ENCODE peak calls at places on chromosomes 16 and 17, in five cellular contexts. T, S, F, K and E are unnamed samples.

GRCh38 chr16:181668-182021 is 1.4 kb downstream of the HBQ1 start:
- DNase-seq in S (no peak), K (no peak), T (no peak), F (no peak), E (peak; percentile 20)

GRCh38 chr17:81831957-81832607 is 1.0 kb downstream of the MCRIP1 start:
- DNase-seq in S (no peak), T (no peak), K (no peak), F (no peak), E (peak; percentile 63)

GRCh38 chr17:79305831-79306687 is 231.4 kb downstream of the ENGASE start:
- DNase-seq in K (no peak), F (no peak), T (no peak), S (peak; percentile 30), E (no peak)

GRCh38 chr17:79940381-79941087 is 95.1 kb downstream of the TBC1D16 start:
- DNase-seq in F (peak; percentile 42), K (peak; percentile 45), S (peak; percentile 5), T (peak; percentile 52), E (no peak)

GRCh38 chr16:74503412-74503811 is 82.1 kb upstream of the CLEC18B start:
- DNase-seq in T (no peak), F (no peak), S (no peak), K (no peak), E (no peak)

GRCh38 chr16:27549607-27549856 is 181 bp downstream of the GTF3C1 start:
- DNase-seq in K (no peak), F (no peak), T (no peak), S (no peak), E (no peak)

GRCh38 chr17:32191306-32191705 is 49.0 kb downstream of the RHOT1 start:
- DNase-seq in K (no peak), T (no peak), S (no peak), F (no peak), E (no peak)

GRCh38 chr16:89402962-89403361 is 87.4 kb downstream of the ANKRD11 start:
- DNase-seq in S (no peak), T (no peak), K (no peak), F (no peak), E (no peak)

GRCh38 chr16:48676836-48677235 is 66.9 kb upstream of the N4BP1 start:
- DNase-seq in K (no peak), T (no peak), S (no peak), F (no peak), E (peak; percentile 64)

GRCh38 chr16:21598676-21599157 is 660 bp upstream of the METTL9 start:
- DNase-seq in S (no peak), K (no peak), F (peak; percentile 53), T (no peak), E (peak; percentile 13)

GRCh38 chr17:71679832-71680231 is 441.0 kb upstream of the SOX9 start:
- DNase-seq in T (no peak), K (no peak), S (no peak), F (no peak), E (no peak)

GRCh38 chr17:65008877-65009276 is 47.7 kb downstream of the GNA13 start:
- DNase-seq in T (no peak), K (no peak), F (no peak), S (no peak), E (no peak)

GRCh38 chr16:48850097-48850496 is 240.1 kb upstream of the N4BP1 start:
- DNase-seq in F (no peak), S (no peak), T (no peak), K (no peak), E (no peak)

GRCh38 chr16:12184419-12184831 is 207.9 kb downstream of the SNX29 start:
- DNase-seq in F (no peak), S (no peak), K (no peak), T (no peak), E (peak; percentile 83)

GRCh38 chr16:57923418-57923817 is 47.5 kb downstream of the CNGB1 start:
- DNase-seq in T (no peak), F (no peak), K (no peak), S (no peak), E (no peak)

GRCh38 chr16:75225678-75226515 is 7.1 kb downstream of the CTRB1 start:
- DNase-seq in S (no peak), K (no peak), T (no peak), F (no peak), E (no peak)

GRCh38 chr17:3809135-3809534 is 8.1 kb upstream of the ITGAE start:
- DNase-seq in K (no peak), T (no peak), F (no peak), S (no peak), E (peak; percentile 87)

GRCh38 chr16:11355862-11356261 is 10.6 kb downstream of the RMI2 start:
- DNase-seq in S (no peak), K (no peak), F (no peak), T (peak; percentile 11), E (no peak)

GRCh38 chr16:28258571-28258970 is 33.8 kb upstream of the SBK1 start:
- DNase-seq in T (no peak), K (no peak), S (peak; percentile 41), F (no peak), E (no peak)

GRCh38 chr17:3986270-3986938 is 22.2 kb upstream of the ATP2A3 start:
- DNase-seq in K (no peak), T (no peak), S (no peak), F (no peak), E (peak; percentile 58)

DNA sequence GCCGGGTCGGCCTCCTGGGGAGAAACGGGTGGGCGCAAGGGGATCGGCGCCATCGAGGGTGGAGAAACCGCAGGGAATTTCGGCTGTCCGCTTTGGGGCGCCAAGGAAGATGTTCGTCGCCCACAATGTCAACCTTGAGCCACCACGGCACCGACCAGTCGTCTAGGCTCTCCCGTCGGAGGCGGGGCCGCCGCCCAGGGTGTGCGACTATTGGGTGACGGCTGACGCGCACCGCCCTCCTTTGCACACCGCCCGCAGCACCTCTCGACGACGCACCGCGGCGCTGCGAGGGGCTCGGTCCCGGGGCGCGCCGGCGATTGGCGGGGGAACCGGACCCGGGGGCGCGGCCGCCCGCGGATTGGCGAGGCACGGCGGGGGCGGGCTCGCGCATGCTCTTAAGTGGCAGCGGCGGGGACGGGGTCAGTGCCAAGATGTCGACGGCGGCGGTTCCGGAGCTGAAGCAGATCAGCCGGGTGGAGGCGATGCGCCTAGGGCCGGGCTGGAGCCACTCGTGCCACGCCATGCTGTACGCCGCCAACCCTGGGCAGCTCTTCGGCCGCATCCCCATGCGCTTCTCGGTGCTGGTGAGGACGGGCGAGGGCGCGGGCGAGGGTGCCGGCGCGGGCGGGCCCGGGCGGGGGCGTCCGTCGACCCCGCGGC is at the start of gene NUDT16L1:
- DNase-seq in F (peak; percentile 98), S (peak; percentile 97), K (peak; percentile 98), T (peak; percentile 98), E (peak; percentile 97)
- TF ChIP-seq CTCF in F (peak; percentile 32), S (no peak), K (peak; percentile 61), T (no peak), E (no peak)

DNA sequence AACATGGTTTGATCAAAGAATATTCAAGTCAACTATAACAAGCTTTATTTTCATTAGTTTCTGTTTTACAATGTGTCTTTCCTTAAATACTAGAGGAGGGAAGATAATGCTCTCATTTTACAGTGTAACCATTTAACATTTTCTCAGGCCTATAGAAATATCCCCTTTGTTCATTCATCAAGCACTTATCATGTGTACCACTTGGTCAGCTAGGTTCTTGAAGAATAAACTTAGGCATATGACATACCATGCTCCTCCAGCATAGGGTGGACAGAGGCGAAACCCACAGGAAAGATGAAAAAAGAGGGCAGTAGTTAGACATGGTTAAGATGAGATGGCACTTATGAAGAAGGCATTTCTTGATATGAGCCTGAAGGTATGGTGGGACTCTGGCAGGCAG is 34.0 kb upstream of the HLF start:
- DNase-seq in S (no peak), T (no peak), K (no peak), F (no peak), E (no peak)
- H3K4me3 ChIP-seq in S (no peak overlapping the region), T (no peak overlapping the region), K (no peak overlapping the region), F (no peak overlapping the region), E (no peak overlapping the region)

GRCh38 chr17:233473-233941 is 52.1 kb upstream of the DOC2B start:
- DNase-seq in K (peak; percentile 71), S (peak; percentile 9), T (peak; percentile 49), F (peak; percentile 30), E (no peak)
- TF ChIP-seq CTCF in K (no peak), S (no peak), T (no peak), F (no peak), E (no peak)

DNA sequence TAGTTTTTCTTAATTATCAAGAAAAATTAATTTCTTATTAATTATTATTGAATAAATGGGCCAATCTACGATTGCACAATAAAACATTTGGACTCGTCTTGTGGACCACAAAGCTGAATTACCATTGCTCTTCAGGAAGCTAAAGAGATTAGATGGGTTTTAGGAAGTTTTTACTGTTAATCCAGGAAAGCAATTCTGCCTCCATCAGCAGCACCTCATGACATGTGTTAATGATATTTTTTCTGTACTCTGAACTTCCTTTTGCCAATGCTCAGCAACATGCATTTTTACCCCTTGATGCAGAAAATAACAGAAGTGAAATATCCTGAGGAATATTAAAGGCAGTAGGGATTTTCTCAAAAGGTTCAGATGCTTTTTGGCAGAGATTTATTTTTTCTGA is 37.8 kb downstream of the HS3ST3A1 start:
- DNase-seq in F (no peak), K (no peak), S (no peak), T (no peak), E (no peak)
- H3K4me3 ChIP-seq in F (no peak overlapping the region), K (no peak overlapping the region), S (no peak overlapping the region), T (no peak overlapping the region), E (no peak overlapping the region)